ENCODE peak calls at places on chromosomes 16 and 17, in seven cellular contexts. One of them, this sample, is unnamed.

GRCh38 chr17:76844485-76844829 is 23.7 kb upstream of the MGAT5B start:
- DNase-seq in PC-3: no peak
- DNase-seq in AG04450: no peak
- DNase-seq in left ventricle myocardium inferior: no peak
- DNase-seq in spleen: no peak
- DNase-seq in heart right ventricle: no peak
- DNase-seq in fibroblast of lung: no peak
- DNase-seq in this sample: no peak

GRCh38 chr17:76558210-76559095 is 18.6 kb downstream of the PRCD start:
- DNase-seq in left ventricle myocardium inferior: no peak
- DNase-seq in AG04450: no peak
- DNase-seq in spleen: no peak
- DNase-seq in PC-3: peak; percentile 52
- DNase-seq in heart right ventricle: no peak
- DNase-seq in fibroblast of lung: peak; percentile 18
- DNase-seq in this sample: no peak

GRCh38 chr16:84367750-84368320 is 503 bp upstream of the ATP2C2 start:
- DNase-seq in PC-3: no peak
- DNase-seq in spleen: peak; percentile 77
- DNase-seq in heart right ventricle: no peak
- DNase-seq in left ventricle myocardium inferior: no peak
- DNase-seq in AG04450: no peak
- DNase-seq in fibroblast of lung: no peak
- DNase-seq in this sample: no peak

GRCh38 chr16:53948734-53949430 is 244.9 kb downstream of the FTO start:
- DNase-seq in PC-3: no peak
- DNase-seq in heart right ventricle: no peak
- DNase-seq in fibroblast of lung: no peak
- DNase-seq in spleen: no peak
- DNase-seq in left ventricle myocardium inferior: no peak
- DNase-seq in AG04450: no peak
- DNase-seq in this sample: no peak

GRCh38 chr16:87657621-87658192 is 55.4 kb downstream of the JPH3 start:
- DNase-seq in heart right ventricle: no peak
- DNase-seq in fibroblast of lung: peak; percentile 3
- DNase-seq in PC-3: peak; percentile 42
- DNase-seq in spleen: no peak
- DNase-seq in left ventricle myocardium inferior: no peak
- DNase-seq in AG04450: no peak
- DNase-seq in this sample: no peak

GRCh38 chr16:27085182-27085581 is 18.5 kb downstream of the C16orf82 start:
- DNase-seq in heart right ventricle: no peak
- DNase-seq in PC-3: no peak
- DNase-seq in AG04450: no peak
- DNase-seq in left ventricle myocardium inferior: no peak
- DNase-seq in spleen: peak; percentile 14
- DNase-seq in fibroblast of lung: no peak
- DNase-seq in this sample: no peak

GRCh38 chr17:68424861-68425260 is 32.4 kb downstream of the WIPI1 start:
- DNase-seq in left ventricle myocardium inferior: no peak
- DNase-seq in fibroblast of lung: no peak
- DNase-seq in spleen: no peak
- DNase-seq in AG04450: no peak
- DNase-seq in heart right ventricle: no peak
- DNase-seq in PC-3: peak; percentile 67
- DNase-seq in this sample: no peak

GRCh38 chr16:87345721-87346424 is 28.7 kb upstream of the C16orf95 start:
- DNase-seq in AG04450: no peak
- DNase-seq in spleen: no peak
- DNase-seq in fibroblast of lung: no peak
- DNase-seq in PC-3: no peak
- DNase-seq in left ventricle myocardium inferior: no peak
- DNase-seq in heart right ventricle: peak; percentile 6
- DNase-seq in this sample: no peak

GRCh38 chr16:14354561-14355351 is 275.3 kb downstream of the PARN start:
- DNase-seq in left ventricle myocardium inferior: no peak
- DNase-seq in fibroblast of lung: no peak
- DNase-seq in heart right ventricle: no peak
- DNase-seq in spleen: no peak
- DNase-seq in PC-3: no peak
- DNase-seq in AG04450: no peak
- DNase-seq in this sample: no peak

GRCh38 chr16:61370564-61370963 is 665.7 kb downstream of the CDH8 start:
- DNase-seq in PC-3: no peak
- DNase-seq in heart right ventricle: no peak
- DNase-seq in fibroblast of lung: no peak
- DNase-seq in spleen: no peak
- DNase-seq in AG04450: no peak
- DNase-seq in left ventricle myocardium inferior: no peak
- DNase-seq in this sample: no peak

GRCh38 chr16:4373909-4374742 is 2.5 kb downstream of the VASN start:
- DNase-seq in spleen: peak; percentile 72
- DNase-seq in AG04450: peak; percentile 93
- DNase-seq in heart right ventricle: peak; percentile 68
- DNase-seq in fibroblast of lung: peak; percentile 97
- DNase-seq in PC-3: peak; percentile 48
- DNase-seq in left ventricle myocardium inferior: peak; percentile 68
- DNase-seq in this sample: peak; percentile 87

GRCh38 chr16:23105309-23105708 is 43.9 kb downstream of the USP31 start:
- DNase-seq in AG04450: no peak
- DNase-seq in fibroblast of lung: no peak
- DNase-seq in PC-3: no peak
- DNase-seq in spleen: no peak
- DNase-seq in left ventricle myocardium inferior: no peak
- DNase-seq in heart right ventricle: no peak
- DNase-seq in this sample: no peak

GRCh38 chr16:87416826-87417471 is 24.8 kb downstream of the MAP1LC3B start:
- DNase-seq in heart right ventricle: no peak
- DNase-seq in AG04450: no peak
- DNase-seq in spleen: no peak
- DNase-seq in PC-3: peak; percentile 56
- DNase-seq in fibroblast of lung: peak; percentile 46
- DNase-seq in left ventricle myocardium inferior: peak; percentile 25
- DNase-seq in this sample: peak; percentile 42

GRCh38 chr16:23869052-23869451 is 33.3 kb downstream of the PRKCB start:
- DNase-seq in spleen: no peak
- DNase-seq in PC-3: no peak
- DNase-seq in AG04450: no peak
- DNase-seq in heart right ventricle: no peak
- DNase-seq in left ventricle myocardium inferior: no peak
- DNase-seq in fibroblast of lung: no peak
- DNase-seq in this sample: no peak

GRCh38 chr17:39777534-39778365 is 40.0 kb downstream of the GRB7 start:
- DNase-seq in spleen: no peak
- DNase-seq in AG04450: no peak
- DNase-seq in left ventricle myocardium inferior: no peak
- DNase-seq in heart right ventricle: no peak
- DNase-seq in fibroblast of lung: no peak
- DNase-seq in PC-3: no peak
- DNase-seq in this sample: no peak

GRCh38 chr17:45030733-45031132 is 20.7 kb downstream of the DCAKD start:
- DNase-seq in left ventricle myocardium inferior: no peak
- DNase-seq in PC-3: no peak
- DNase-seq in spleen: no peak
- DNase-seq in AG04450: no peak
- DNase-seq in heart right ventricle: no peak
- DNase-seq in fibroblast of lung: no peak
- DNase-seq in this sample: no peak

GRCh38 chr17:47813512-47814031 is 8.0 kb downstream of the OSBPL7 start:
- DNase-seq in spleen: no peak
- DNase-seq in heart right ventricle: no peak
- DNase-seq in left ventricle myocardium inferior: no peak
- DNase-seq in AG04450: no peak
- DNase-seq in PC-3: no peak
- DNase-seq in fibroblast of lung: no peak
- DNase-seq in this sample: peak; percentile 41

GRCh38 chr16:49816782-49817370 is 39.0 kb downstream of the ZNF423 start:
- DNase-seq in fibroblast of lung: no peak
- DNase-seq in heart right ventricle: no peak
- DNase-seq in PC-3: no peak
- DNase-seq in AG04450: no peak
- DNase-seq in spleen: no peak
- DNase-seq in left ventricle myocardium inferior: no peak
- DNase-seq in this sample: no peak

GRCh38 chr16:49809112-49809511 is 46.8 kb downstream of the ZNF423 start:
- DNase-seq in AG04450: no peak
- DNase-seq in spleen: no peak
- DNase-seq in heart right ventricle: no peak
- DNase-seq in fibroblast of lung: no peak
- DNase-seq in left ventricle myocardium inferior: no peak
- DNase-seq in PC-3: no peak
- DNase-seq in this sample: peak; percentile 81

GRCh38 chr16:49810769-49811315 is 45.1 kb downstream of the ZNF423 start:
- DNase-seq in fibroblast of lung: no peak
- DNase-seq in AG04450: no peak
- DNase-seq in left ventricle myocardium inferior: no peak
- DNase-seq in spleen: no peak
- DNase-seq in heart right ventricle: no peak
- DNase-seq in PC-3: no peak
- DNase-seq in this sample: no peak

GRCh38 chr16:49809561-49809960 is 46.4 kb downstream of the ZNF423 start:
- DNase-seq in heart right ventricle: no peak
- DNase-seq in AG04450: no peak
- DNase-seq in left ventricle myocardium inferior: no peak
- DNase-seq in fibroblast of lung: no peak
- DNase-seq in PC-3: no peak
- DNase-seq in spleen: no peak
- DNase-seq in this sample: no peak

GRCh38 chr16:49811630-49812334 is 44.1 kb downstream of the ZNF423 start:
- DNase-seq in spleen: no peak
- DNase-seq in PC-3: no peak
- DNase-seq in heart right ventricle: no peak
- DNase-seq in fibroblast of lung: peak; percentile 35
- DNase-seq in AG04450: no peak
- DNase-seq in left ventricle myocardium inferior: no peak
- DNase-seq in this sample: peak; percentile 44
- H3K27ac ChIP-seq in spleen: no peak overlapping the region
- H3K27ac ChIP-seq in PC-3: no peak overlapping the region
- H3K27ac ChIP-seq in heart right ventricle: no peak overlapping the region
- H3K27ac ChIP-seq in fibroblast of lung: no peak overlapping the region
- H3K27ac ChIP-seq in AG04450: no peak overlapping the region
- H3K27ac ChIP-seq in left ventricle myocardium inferior: no peak overlapping the region
- H3K27ac ChIP-seq in this sample: peak overlapping the region; percentile 46

DNA sequence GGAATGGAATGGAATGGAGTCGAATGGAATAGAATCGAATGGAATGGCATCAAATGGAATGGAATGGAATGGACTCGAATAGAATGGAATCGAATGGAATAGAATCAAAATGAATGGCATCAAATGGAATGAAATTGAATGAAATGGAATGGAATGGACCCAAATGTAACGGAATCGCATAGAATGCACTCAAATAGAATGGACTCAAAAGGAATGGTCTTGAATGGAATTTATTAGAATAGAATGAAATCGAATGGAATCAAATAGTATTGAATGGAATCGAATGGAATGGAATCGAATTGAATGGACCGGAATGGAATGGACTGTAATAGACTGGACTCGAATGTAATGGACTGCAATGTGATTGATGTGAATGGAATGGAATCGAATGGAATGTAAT is 501.4 kb upstream of the WSB1 start:
- DNase-seq in fibroblast of lung: peak; percentile 36
- DNase-seq in left ventricle myocardium inferior: no peak
- DNase-seq in PC-3: no peak
- DNase-seq in heart right ventricle: no peak
- DNase-seq in spleen: no peak
- DNase-seq in AG04450: no peak
- DNase-seq in this sample: no peak
- H3K9me3 ChIP-seq in fibroblast of lung: peaks cover 3% of the 10 kb centered on the region
- H3K9me3 ChIP-seq in left ventricle myocardium inferior: peaks cover 100% of the 10 kb centered on the region
- H3K9me3 ChIP-seq in PC-3: peaks cover 6% of the 10 kb centered on the region
- H3K9me3 ChIP-seq in heart right ventricle: peaks cover 100% of the 10 kb centered on the region
- H3K9me3 ChIP-seq in spleen: peaks cover 10% of the 10 kb centered on the region
- H3K9me3 ChIP-seq in AG04450: peaks cover 82% of the 10 kb centered on the region
- H3K9me3 ChIP-seq in this sample: peaks cover 22% of the 10 kb centered on the region

DNA sequence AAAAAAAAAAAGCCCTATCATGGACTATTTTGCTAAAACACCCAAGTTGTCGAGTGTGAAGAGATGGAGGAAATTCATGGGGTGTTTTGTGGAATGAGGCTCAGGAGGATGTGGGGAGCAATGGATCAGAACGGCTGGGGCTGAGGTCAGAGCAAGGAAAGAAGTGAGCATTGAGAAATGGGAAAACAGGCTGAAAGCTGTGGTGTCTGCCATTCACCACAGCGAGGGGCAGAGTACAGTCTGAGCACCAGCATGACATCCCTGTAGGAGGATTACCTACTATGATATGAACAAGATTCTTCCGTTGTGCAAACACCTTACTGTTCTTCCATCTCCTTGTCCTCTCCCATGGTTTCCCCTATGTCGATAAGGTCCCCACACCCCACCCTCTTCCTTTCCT is 193.1 kb downstream of the TMEM114 start:
- DNase-seq in left ventricle myocardium inferior: no peak
- DNase-seq in heart right ventricle: no peak
- DNase-seq in AG04450: no peak
- DNase-seq in PC-3: no peak
- DNase-seq in spleen: no peak
- DNase-seq in fibroblast of lung: no peak
- DNase-seq in this sample: no peak
- H3K27ac ChIP-seq in left ventricle myocardium inferior: no peak overlapping the region
- H3K27ac ChIP-seq in heart right ventricle: no peak overlapping the region
- H3K27ac ChIP-seq in AG04450: no peak overlapping the region
- H3K27ac ChIP-seq in PC-3: no peak overlapping the region
- H3K27ac ChIP-seq in spleen: no peak overlapping the region
- H3K27ac ChIP-seq in fibroblast of lung: no peak overlapping the region
- H3K27ac ChIP-seq in this sample: no peak overlapping the region

GRCh38 chr16:35749253-35750141 is 2290.1 kb downstream of the TP53TG3F start:
- DNase-seq in fibroblast of lung: no peak
- DNase-seq in heart right ventricle: peak; percentile 6
- DNase-seq in PC-3: no peak
- DNase-seq in left ventricle myocardium inferior: no peak
- DNase-seq in AG04450: no peak
- DNase-seq in spleen: no peak
- DNase-seq in this sample: no peak

GRCh38 chr16:35747658-35748455 is 2288.4 kb downstream of the TP53TG3F start:
- DNase-seq in AG04450: no peak
- DNase-seq in fibroblast of lung: no peak
- DNase-seq in spleen: no peak
- DNase-seq in heart right ventricle: no peak
- DNase-seq in PC-3: no peak
- DNase-seq in left ventricle myocardium inferior: no peak
- DNase-seq in this sample: no peak

GRCh38 chr16:35750157-35750689 is 2290.8 kb downstream of the TP53TG3F start:
- DNase-seq in PC-3: no peak
- DNase-seq in AG04450: no peak
- DNase-seq in left ventricle myocardium inferior: no peak
- DNase-seq in fibroblast of lung: no peak
- DNase-seq in heart right ventricle: no peak
- DNase-seq in spleen: no peak
- DNase-seq in this sample: no peak

GRCh38 chr16:35746963-35747657 is 2287.7 kb downstream of the TP53TG3F start:
- DNase-seq in heart right ventricle: no peak
- DNase-seq in fibroblast of lung: no peak
- DNase-seq in PC-3: no peak
- DNase-seq in AG04450: no peak
- DNase-seq in spleen: no peak
- DNase-seq in left ventricle myocardium inferior: no peak
- DNase-seq in this sample: no peak

GRCh38 chr16:35748621-35749252 is 2289.3 kb downstream of the TP53TG3F start:
- DNase-seq in PC-3: no peak
- DNase-seq in left ventricle myocardium inferior: no peak
- DNase-seq in heart right ventricle: peak; percentile 5
- DNase-seq in AG04450: no peak
- DNase-seq in spleen: no peak
- DNase-seq in fibroblast of lung: no peak
- DNase-seq in this sample: no peak
- H3K9me3 ChIP-seq in PC-3: no peaks in the 10 kb centered on the region
- H3K9me3 ChIP-seq in left ventricle myocardium inferior: no peaks in the 10 kb centered on the region
- H3K9me3 ChIP-seq in heart right ventricle: no peaks in the 10 kb centered on the region
- H3K9me3 ChIP-seq in AG04450: peaks cover 86% of the 10 kb centered on the region
- H3K9me3 ChIP-seq in spleen: no peaks in the 10 kb centered on the region
- H3K9me3 ChIP-seq in fibroblast of lung: no peaks in the 10 kb centered on the region
- H3K9me3 ChIP-seq in this sample: no peaks in the 10 kb centered on the region

GRCh38 chr16:67147437-67148140 is 3.2 kb downstream of the B3GNT9 start:
- DNase-seq in fibroblast of lung: no peak
- DNase-seq in spleen: peak; percentile 41
- DNase-seq in AG04450: no peak
- DNase-seq in PC-3: no peak
- DNase-seq in heart right ventricle: no peak
- DNase-seq in left ventricle myocardium inferior: no peak
- DNase-seq in this sample: no peak
- H3K27ac ChIP-seq in fibroblast of lung: no peak overlapping the region
- H3K27ac ChIP-seq in spleen: no peak overlapping the region
- H3K27ac ChIP-seq in AG04450: no peak overlapping the region
- H3K27ac ChIP-seq in PC-3: no peak overlapping the region
- H3K27ac ChIP-seq in heart right ventricle: no peak overlapping the region
- H3K27ac ChIP-seq in left ventricle myocardium inferior: no peak overlapping the region
- H3K27ac ChIP-seq in this sample: no peak overlapping the region